ENCODE peak calls at places on chromosome 10, in eight cellular contexts. R, D, L, S, I, N, G and V are unnamed samples.

GRCh38 chr10:89904755-89905154 is 203.4 kb downstream of the KIF20B start:
- DNase-seq in R (no peak), D (no peak), N (no peak), L (no peak), I (peak; percentile 60), G (no peak), S (no peak), V (peak; percentile 29)

GRCh38 chr10:69451784-69452251 is 553 bp downstream of the TSPAN15 start:
- DNase-seq in I (no peak), G (no peak), L (no peak), N (no peak), R (no peak), S (no peak), D (no peak), V (no peak)

GRCh38 chr10:112958275-112958995 is 8.4 kb downstream of the TCF7L2 start:
- DNase-seq in L (peak; percentile 59), G (no peak), S (no peak), I (peak; percentile 98), R (no peak), D (no peak), N (no peak), V (no peak)

GRCh38 chr10:31261502-31262311 is 57.3 kb upstream of the ZEB1 start:
- DNase-seq in L (peak; percentile 42), I (peak; percentile 84), G (no peak), R (no peak), D (no peak), N (no peak), S (no peak), V (no peak)

GRCh38 chr10:72563327-72563932 is 62.4 kb downstream of the MICU1 start:
- DNase-seq in I (no peak), L (no peak), S (no peak), N (no peak), D (no peak), R (no peak), G (no peak), V (no peak)

GRCh38 chr10:61399386-61399785 is 53.8 kb downstream of the TMEM26 start:
- DNase-seq in R (no peak), G (no peak), N (no peak), S (no peak), L (peak; percentile 45), I (peak; percentile 82), D (no peak), V (no peak)

GRCh38 chr10:86340991-86341260 is 25.7 kb downstream of the GRID1 start:
- DNase-seq in G (no peak), L (no peak), N (no peak), I (no peak), D (no peak), S (no peak), R (no peak), V (no peak)

GRCh38 chr10:30500534-30500933 is 66.5 kb downstream of the MAP3K8 start:
- DNase-seq in N (no peak), G (no peak), I (no peak), R (no peak), S (no peak), D (no peak), L (no peak), V (no peak)

GRCh38 chr10:104328916-104329710 is 9.2 kb downstream of the ITPRIP start:
- DNase-seq in D (no peak), G (peak; percentile 66), R (peak; percentile 56), I (peak; percentile 97), N (peak; percentile 69), L (peak; percentile 93), S (peak; percentile 85), V (peak; percentile 94)

GRCh38 chr10:131475043-131475442 is 163.5 kb upstream of the TCERG1L start:
- DNase-seq in N (no peak), R (no peak), D (no peak), I (no peak), G (no peak), S (no peak), L (no peak), V (no peak)

GRCh38 chr10:126225672-126226007 is 162.6 kb downstream of the ADAM12 start:
- DNase-seq in I (no peak), S (no peak), G (no peak), D (no peak), N (no peak), L (peak; percentile 56), R (no peak), V (no peak)

GRCh38 chr10:15369642-15370211 is 1.4 kb downstream of the FAM171A1 start:
- DNase-seq in N (no peak), D (no peak), L (no peak), S (no peak), I (no peak), R (no peak), G (no peak), V (no peak)

GRCh38 chr10:88281592-88282268 is 301.4 kb downstream of the RNLS start:
- DNase-seq in G (no peak), N (no peak), I (peak; percentile 87), S (no peak), R (no peak), D (no peak), L (peak; percentile 56), V (no peak)

GRCh38 chr10:46033602-46034011 is 3.2 kb upstream of the NCOA4 start:
- DNase-seq in L (peak; percentile 77), S (no peak), I (peak; percentile 67), N (no peak), R (no peak), G (no peak), D (no peak), V (peak; percentile 46)

DNA sequence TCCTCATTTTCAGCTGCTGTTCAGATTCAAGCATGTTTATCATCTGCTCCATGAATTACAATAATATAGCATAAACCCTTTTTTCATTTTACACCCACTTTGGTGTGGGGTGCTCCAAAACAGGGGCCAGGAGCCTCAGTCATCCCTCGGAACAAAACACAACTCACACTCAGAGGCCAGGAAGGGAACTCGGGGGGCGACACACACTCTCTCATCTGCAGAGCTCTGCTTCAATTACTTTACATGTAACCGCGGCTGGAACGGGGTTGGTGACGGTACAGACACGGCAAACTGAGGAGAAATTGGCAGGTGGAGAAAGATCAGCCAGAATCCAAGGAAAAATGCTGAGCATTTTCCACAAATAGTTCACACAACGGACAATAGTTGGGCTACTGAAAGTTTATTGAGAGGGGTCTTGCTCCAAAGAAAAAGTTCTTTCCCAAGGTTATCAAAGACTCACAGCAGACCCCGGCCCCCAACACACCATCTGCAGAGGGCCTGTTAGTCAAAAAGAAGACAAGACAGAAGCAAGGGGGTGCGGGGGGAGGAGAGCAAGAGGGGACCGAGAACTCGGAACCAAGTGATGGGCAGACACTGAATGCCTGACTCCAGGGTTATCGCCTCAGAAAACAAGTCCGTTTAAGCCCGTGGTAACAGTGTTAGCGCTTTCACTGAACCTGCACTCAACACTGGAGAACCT is 20.5 kb downstream of the DIP2C start:
- DNase-seq in G (no peak), L (no peak), R (no peak), I (no peak), N (no peak), S (no peak), D (no peak), V (no peak)
- H3K27ac ChIP-seq in G (peak overlapping the region; percentile 55), L (no peak overlapping the region), R (no peak overlapping the region), I (no peak overlapping the region), N (no peak overlapping the region), S (no peak overlapping the region), D (peak overlapping the region; percentile 18), V (no peak overlapping the region)

GRCh38 chr10:102814873-102815661 is 22.1 kb downstream of the CYP17A1 start:
- DNase-seq in S (peak; percentile 88), D (peak; percentile 74), R (no peak), G (peak; percentile 73), I (peak; percentile 60), L (peak; percentile 76), N (no peak), V (no peak)
- H3K27ac ChIP-seq in S (peak overlapping the region; percentile 90), D (peak overlapping the region; percentile 98), R (no peak overlapping the region), G (peak overlapping the region; percentile 92), I (peak overlapping the region; percentile 95), L (peak overlapping the region; percentile 96), N (no peak overlapping the region), V (peak overlapping the region; percentile 52)

GRCh38 chr10:120387326-120387725 is 69.7 kb upstream of the PLPP4 start:
- DNase-seq in S (no peak), D (no peak), G (no peak), R (no peak), L (peak; percentile 49), I (peak; percentile 88), N (no peak), V (no peak)

GRCh38 chr10:120386196-120386595 is 70.8 kb upstream of the PLPP4 start:
- DNase-seq in L (no peak), N (no peak), G (no peak), S (no peak), D (no peak), I (no peak), R (no peak), V (no peak)

GRCh38 chr10:120382360-120382759 is 74.7 kb upstream of the PLPP4 start:
- DNase-seq in G (no peak), S (no peak), N (no peak), R (no peak), I (peak; percentile 46), L (no peak), D (no peak), V (no peak)

GRCh38 chr10:120381924-120382323 is 75.1 kb upstream of the PLPP4 start:
- DNase-seq in L (no peak), S (no peak), I (peak; percentile 53), G (no peak), R (no peak), D (no peak), N (no peak), V (no peak)

DNA sequence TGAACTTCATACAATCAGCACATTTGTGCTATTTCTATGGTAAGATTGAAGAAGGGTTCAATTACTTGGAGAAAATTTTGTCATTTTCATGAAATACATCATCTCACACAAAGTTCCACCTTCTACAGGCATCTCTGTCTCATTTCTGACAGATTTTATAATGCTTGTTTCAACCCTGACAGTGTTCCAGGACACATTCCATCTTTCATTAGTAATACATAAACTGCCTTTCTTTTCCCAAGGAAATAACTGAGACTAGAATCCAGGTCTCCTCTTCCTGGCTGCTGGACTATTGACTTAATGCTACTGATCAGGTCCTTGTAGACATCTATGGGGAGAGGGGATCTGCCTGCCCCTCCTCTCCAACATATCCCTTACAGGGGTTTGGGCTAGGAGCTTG is 70.1 kb upstream of the PLPP4 start:
- DNase-seq in I (peak; percentile 52), L (no peak), R (no peak), N (no peak), S (no peak), G (no peak), D (no peak), V (no peak)
- H3K27ac ChIP-seq in I (peak overlapping the region; percentile 79), L (no peak overlapping the region), R (no peak overlapping the region), N (no peak overlapping the region), S (no peak overlapping the region), G (no peak overlapping the region), D (no peak overlapping the region), V (no peak overlapping the region)

GRCh38 chr10:105726149-105726548 is 1085.1 kb downstream of the SORCS3 start:
- DNase-seq in S (no peak), L (no peak), N (no peak), D (no peak), I (no peak), R (no peak), G (no peak), V (no peak)

GRCh38 chr10:105725007-105725406 is 1083.9 kb downstream of the SORCS3 start:
- DNase-seq in R (no peak), D (no peak), I (no peak), S (no peak), L (no peak), G (no peak), N (no peak), V (no peak)

GRCh38 chr10:105729428-105729827 is 1088.3 kb downstream of the SORCS3 start:
- DNase-seq in I (no peak), N (no peak), L (no peak), R (no peak), G (no peak), D (no peak), S (no peak), V (no peak)

GRCh38 chr10:105727131-105727530 is 1086.0 kb downstream of the SORCS3 start:
- DNase-seq in R (no peak), N (no peak), S (no peak), G (no peak), I (no peak), D (no peak), L (no peak), V (no peak)
- H3K27ac ChIP-seq in R (no peak overlapping the region), N (no peak overlapping the region), S (no peak overlapping the region), G (no peak overlapping the region), I (no peak overlapping the region), D (no peak overlapping the region), L (no peak overlapping the region), V (no peak overlapping the region)